ENCODE peak calls at places on chromosomes 13 and 19, in nine cellular contexts. R, E, W, X, K, B, T, J and G are unnamed samples.

GRCh38 chr19:41546386-41546789 is 29.6 kb upstream of the CEACAM21 start:
- DNase-seq in R (no peak), E (no peak), W (peak; percentile 42), X (no peak), K (peak; percentile 84), B (no peak), T (no peak), J (peak; percentile 56), G (no peak)

GRCh38 chr13:99981115-99982020 is at the start of gene ZIC2:
- DNase-seq in R (no peak), E (peak; percentile 71), W (no peak), X (no peak), K (no peak), B (peak; percentile 93), T (no peak), J (peak; percentile 40), G (no peak)

GRCh38 chr13:31201341-31202024 is 1.7 kb downstream of the B3GLCT start:
- DNase-seq in R (no peak), E (peak; percentile 14), W (peak; percentile 68), X (no peak), K (no peak), B (no peak), T (no peak), J (no peak), G (peak; percentile 53)

GRCh38 chr13:41383400-41383799 is 72.3 kb downstream of the NAA16 start:
- DNase-seq in R (no peak), E (no peak), W (no peak), X (no peak), K (no peak), B (no peak), T (peak; percentile 57), J (no peak), G (no peak)

GRCh38 chr13:76331948-76332712 is 554.1 kb downstream of the KCTD12 start:
- DNase-seq in R (no peak), E (peak; percentile 47), W (no peak), X (no peak), K (no peak), B (no peak), T (peak; percentile 26), J (no peak), G (peak; percentile 14)

GRCh38 chr13:31044658-31045620 is 112.5 kb downstream of the TEX26 start:
- DNase-seq in R (no peak), E (no peak), W (no peak), X (no peak), K (no peak), B (no peak), T (peak; percentile 7), J (no peak), G (no peak)

GRCh38 chr13:24623141-24623665 is 57.0 kb upstream of the ATP12A start:
- DNase-seq in R (no peak), E (no peak), W (no peak), X (no peak), K (no peak), B (no peak), T (no peak), J (no peak), G (no peak)

GRCh38 chr13:111519490-111520170 is 199.2 kb downstream of the TEX29 start:
- DNase-seq in R (no peak), E (no peak), W (no peak), X (peak; percentile 34), K (no peak), B (no peak), T (no peak), J (no peak), G (no peak)

GRCh38 chr13:32426191-32426980 is 1.5 kb downstream of the N4BP2L1 start:
- DNase-seq in R (no peak), E (no peak), W (peak; percentile 10), X (no peak), K (peak; percentile 78), B (no peak), T (no peak), J (no peak), G (no peak)

GRCh38 chr13:98981596-98982195 is 3.8 kb upstream of the DOCK9 start:
- DNase-seq in R (no peak), E (no peak), W (no peak), X (no peak), K (no peak), B (no peak), T (no peak), J (no peak), G (no peak)

GRCh38 chr19:39677931-39678889 is 22.5 kb downstream of the LGALS16 start:
- DNase-seq in R (peak; percentile 62), E (no peak), W (no peak), X (peak; percentile 56), K (no peak), B (no peak), T (no peak), J (no peak), G (no peak)

GRCh38 chr19:42040031-42040430 is 30.0 kb downstream of the GRIK5 start:
- DNase-seq in R (no peak), E (no peak), W (no peak), X (no peak), K (no peak), B (no peak), T (no peak), J (no peak), G (no peak)

GRCh38 chr13:91576590-91576989 is 178.2 kb downstream of the GPC5 start:
- DNase-seq in R (no peak), E (no peak), W (no peak), X (no peak), K (peak; percentile 10), B (no peak), T (no peak), J (no peak), G (no peak)

DNA sequence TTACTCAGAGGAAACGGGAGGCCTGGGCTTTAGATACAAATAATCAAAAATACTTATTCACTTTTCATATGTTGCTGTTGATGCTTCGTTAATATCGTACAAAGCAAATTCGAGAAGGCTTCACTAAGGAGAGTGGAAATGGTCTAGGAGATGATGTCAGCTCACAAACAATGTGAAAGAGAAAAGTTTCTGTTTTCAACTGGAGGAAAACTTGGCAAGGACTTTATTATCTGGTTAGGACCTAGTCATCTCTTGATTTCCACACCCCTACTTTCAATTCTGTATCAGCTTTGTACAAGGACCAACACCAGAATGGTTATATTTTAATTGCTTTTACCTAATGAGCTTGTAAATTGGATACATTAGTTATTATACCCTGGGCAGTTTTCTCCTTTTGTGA is 88.0 kb downstream of the SLC10A2 start:
- DNase-seq in R (no peak), E (no peak), W (no peak), X (no peak), K (no peak), B (no peak), T (no peak), J (no peak), G (no peak)
- H3K4me3 ChIP-seq in R (no peak overlapping the region), E (no peak overlapping the region), W (peak overlapping the region; percentile 31), X (peak overlapping the region; percentile 30), K (no peak overlapping the region), B (no peak overlapping the region), T (no peak overlapping the region), J (no peak overlapping the region), G (peak overlapping the region; percentile 3)

GRCh38 chr19:4234142-4234861 is 5.0 kb downstream of the EBI3 start:
- DNase-seq in R (no peak), E (no peak), W (no peak), X (no peak), K (no peak), B (no peak), T (no peak), J (no peak), G (no peak)

GRCh38 chr19:4234862-4235201 is 5.5 kb downstream of the EBI3 start:
- DNase-seq in R (no peak), E (no peak), W (no peak), X (no peak), K (no peak), B (no peak), T (no peak), J (no peak), G (no peak)

GRCh38 chr19:4233282-4233853 is 4.0 kb downstream of the EBI3 start:
- DNase-seq in R (peak; percentile 54), E (peak; percentile 32), W (no peak), X (no peak), K (peak; percentile 62), B (no peak), T (no peak), J (no peak), G (no peak)

GRCh38 chr19:4229179-4229931 is at the start of gene EBI3:
- DNase-seq in R (no peak), E (peak; percentile 70), W (no peak), X (no peak), K (no peak), B (no peak), T (peak; percentile 23), J (peak; percentile 58), G (peak; percentile 26)

GRCh38 chr19:4232614-4233281 is 3.4 kb downstream of the EBI3 start:
- DNase-seq in R (no peak), E (no peak), W (no peak), X (no peak), K (no peak), B (no peak), T (no peak), J (no peak), G (no peak)
- H3K4me3 ChIP-seq in R (no peak overlapping the region), E (no peak overlapping the region), W (no peak overlapping the region), X (no peak overlapping the region), K (no peak overlapping the region), B (no peak overlapping the region), T (no peak overlapping the region), J (no peak overlapping the region), G (no peak overlapping the region)

DNA sequence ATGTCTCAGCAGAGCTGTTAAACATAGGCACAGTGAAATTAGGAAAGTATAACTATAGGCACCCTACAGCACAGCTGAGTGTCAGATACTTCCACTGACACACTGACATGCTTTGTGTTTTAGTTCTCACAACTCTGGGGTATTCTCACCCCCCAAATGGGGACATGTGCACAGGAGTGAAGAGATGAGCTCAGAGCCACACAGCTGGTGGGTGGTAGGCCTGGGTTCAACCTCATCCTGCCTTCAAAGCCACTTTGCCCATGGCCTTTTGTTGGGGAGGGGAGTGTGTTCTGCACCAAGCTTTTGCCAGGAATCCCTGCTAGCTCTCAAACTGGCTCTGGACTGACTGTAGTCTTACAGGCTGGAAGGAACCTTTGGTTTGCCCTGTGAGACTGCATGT is 1.7 kb upstream of the SLC35E1 start:
- DNase-seq in R (no peak), E (no peak), W (no peak), X (no peak), K (no peak), B (no peak), T (no peak), J (no peak), G (no peak)
- H3K4me3 ChIP-seq in R (no peak overlapping the region), E (no peak overlapping the region), W (no peak overlapping the region), X (no peak overlapping the region), K (no peak overlapping the region), B (peak overlapping the region; percentile 81), T (no peak overlapping the region), J (no peak overlapping the region), G (peak overlapping the region; percentile 94)

DNA sequence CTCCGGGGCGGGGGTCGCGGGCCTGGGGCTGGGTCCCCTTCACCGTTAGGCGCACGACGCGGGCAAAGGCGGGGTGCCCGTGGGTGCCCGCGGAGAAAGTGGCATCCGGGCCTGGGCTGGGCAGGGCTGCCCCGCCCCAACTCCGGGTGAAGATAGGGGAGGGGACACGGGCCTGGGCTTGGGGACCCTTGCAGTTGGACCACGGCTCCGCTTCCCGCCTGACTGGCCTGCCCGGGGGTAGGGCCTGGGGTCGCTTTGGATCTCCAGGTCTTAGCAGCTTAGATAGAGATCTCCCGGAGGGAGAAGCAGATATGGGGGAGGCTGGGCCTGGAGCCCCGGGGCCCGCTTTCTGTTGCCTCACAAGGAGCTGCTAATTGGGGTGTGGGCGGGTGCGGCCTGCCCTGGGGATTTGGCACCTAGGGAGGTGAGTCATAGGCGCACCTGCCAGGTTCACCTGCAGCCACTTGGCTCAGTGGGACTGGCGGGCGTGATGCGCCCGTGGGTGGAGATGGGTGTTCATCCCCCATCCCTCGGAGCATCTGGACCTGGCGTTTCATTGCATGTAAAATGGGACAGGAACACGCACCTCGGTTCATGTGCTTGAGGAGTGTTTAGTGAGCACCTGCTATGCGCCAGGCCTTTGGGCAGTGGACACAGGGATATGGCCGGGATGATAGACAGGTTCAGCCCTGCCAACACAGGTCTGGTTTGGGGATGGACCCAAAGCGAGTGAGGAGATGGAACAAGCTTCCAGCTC is 628 bp downstream of the MAP1S start:
- DNase-seq in R (peak; percentile 73), E (no peak), W (no peak), X (peak; percentile 59), K (no peak), B (no peak), T (no peak), J (no peak), G (no peak)
- H3K4me3 ChIP-seq in R (peak overlapping the region; percentile 88), E (peak overlapping the region; percentile 79), W (peak overlapping the region; percentile 99), X (peak overlapping the region; percentile 96), K (peak overlapping the region; percentile 98), B (peak overlapping the region; percentile 59), T (peak overlapping the region; percentile 90), J (peak overlapping the region; percentile 94), G (peak overlapping the region; percentile 95)